ENCODE peak calls at places on chromosomes 1 and 21, in eight cellular contexts. A is H1, W is SK-N-SH, B is K562, D is breast epithelium, U is sigmoid colon, H is HepG2, I is HCT116. K is an unnamed sample.

GRCh38 chr1:242199861-242200458 is 201.1 kb upstream of the MAP1LC3C start:
- DNase-seq in I (no peak), U (no peak), W (no peak), B (no peak), A (no peak), H (no peak), D (no peak), K (no peak)

GRCh38 chr1:36871146-36871971 is 163.0 kb downstream of the GRIK3 start:
- DNase-seq in U (peak), H (no peak), B (no peak), I (no peak), A (no peak), D (no peak), W (peak), K (no peak)

GRCh38 chr1:29398431-29398830 is 162.1 kb downstream of the PTPRU start:
- DNase-seq in U (no peak), W (no peak), B (no peak), A (no peak), D (peak), I (no peak), H (no peak), K (no peak)

GRCh38 chr1:85628791-85629531 is 48.4 kb downstream of the CCN1 start:
- DNase-seq in U (peak), W (no peak), B (peak), D (peak), A (no peak), H (peak), I (peak), K (no peak)

GRCh38 chr1:29789221-29789909 is 553.0 kb downstream of the PTPRU start:
- DNase-seq in W (peak), U (no peak), H (no peak), I (no peak), B (no peak), D (no peak), A (no peak), K (no peak)

GRCh38 chr1:111486431-111486830 is 12.6 kb downstream of the C1orf162 start:
- DNase-seq in U (no peak), B (no peak), H (no peak), D (no peak), I (no peak), A (no peak), W (no peak), K (no peak)

GRCh38 chr1:2382621-2383361 is 8.6 kb downstream of the MORN1 start:
- DNase-seq in B (peak), A (peak), D (no peak), I (peak), U (peak), W (peak), H (peak), K (no peak)

GRCh38 chr1:19035356-19036048 is 79.0 kb upstream of the IFFO2 start:
- DNase-seq in A (no peak), U (no peak), H (no peak), D (no peak), W (peak), B (no peak), I (no peak), K (no peak)

GRCh38 chr1:42456010-42456753 is at the start of the genes PPCS and ZMYND12:
- DNase-seq in U (peak), A (peak), W (peak), I (peak), H (peak), D (peak), B (peak), K (peak)

GRCh38 chr1:84689514-84690396 is 506 bp downstream of the SSX2IP start:
- DNase-seq in I (no peak), U (peak), B (no peak), A (peak), H (peak), W (no peak), D (peak), K (no peak)

GRCh38 chr1:115647919-115648597 is 6.3 kb downstream of the VANGL1 start:
- DNase-seq in W (no peak), I (no peak), D (no peak), B (no peak), H (no peak), U (no peak), A (no peak), K (no peak)

GRCh38 chr1:246703581-246703980 is 20.6 kb upstream of the SCCPDH start:
- DNase-seq in U (no peak), D (no peak), I (no peak), H (no peak), W (no peak), B (no peak), A (no peak), K (peak)

GRCh38 chr21:33433001-33433400 is 29.8 kb downstream of the IFNGR2 start:
- DNase-seq in A (no peak), D (no peak), B (no peak), H (no peak), W (no peak), U (no peak), I (no peak), K (no peak)
- TF ChIP-seq POLR2AphosphoS5 in A (no peak), D (no peak), B (no peak), H (no peak), W (no peak), U (no peak), I (no peak), K (no peak)

DNA sequence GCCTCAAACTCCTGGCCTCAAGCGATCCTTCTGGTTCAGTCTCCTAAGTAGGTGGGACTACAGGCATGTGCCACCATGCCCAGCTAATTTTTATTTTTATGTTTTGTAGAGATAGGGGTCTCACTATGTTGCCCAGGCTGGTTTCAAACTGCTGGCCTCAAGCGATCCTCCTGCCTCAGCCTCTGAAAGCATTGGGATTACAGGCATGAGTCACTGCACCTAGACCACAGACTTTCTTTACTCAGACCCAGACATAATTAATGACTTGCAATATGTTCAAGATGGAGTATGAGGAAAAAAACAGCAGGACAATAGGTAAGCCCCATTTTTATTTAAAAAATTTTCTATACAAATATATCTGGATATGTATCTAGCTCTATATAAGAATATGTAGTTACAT is 13.2 kb downstream of the KANK4 start:
- DNase-seq in D (no peak), H (no peak), A (no peak), B (no peak), W (no peak), I (no peak), U (no peak), K (no peak)
- H3K27ac ChIP-seq in D (no peak), H (no peak), A (no peak), B (no peak), W (no peak), I (no peak), U (no peak), K (no peak)

GRCh38 chr1:5565726-5566125 is 426.5 kb downstream of the NPHP4 start:
- DNase-seq in U (no peak), B (no peak), A (no peak), W (no peak), H (no peak), I (no peak), D (no peak), K (no peak)

GRCh38 chr1:5563861-5564577 is 428.2 kb downstream of the NPHP4 start:
- DNase-seq in U (no peak), W (no peak), B (peak), H (no peak), I (no peak), D (no peak), A (no peak), K (no peak)

GRCh38 chr1:5566924-5567323 is 425.3 kb downstream of the NPHP4 start:
- DNase-seq in I (no peak), H (no peak), W (no peak), A (no peak), B (no peak), D (no peak), U (no peak), K (no peak)

GRCh38 chr1:5564578-5565257 is 427.5 kb downstream of the NPHP4 start:
- DNase-seq in I (no peak), A (no peak), H (no peak), W (no peak), U (no peak), D (no peak), B (no peak), K (no peak)

DNA sequence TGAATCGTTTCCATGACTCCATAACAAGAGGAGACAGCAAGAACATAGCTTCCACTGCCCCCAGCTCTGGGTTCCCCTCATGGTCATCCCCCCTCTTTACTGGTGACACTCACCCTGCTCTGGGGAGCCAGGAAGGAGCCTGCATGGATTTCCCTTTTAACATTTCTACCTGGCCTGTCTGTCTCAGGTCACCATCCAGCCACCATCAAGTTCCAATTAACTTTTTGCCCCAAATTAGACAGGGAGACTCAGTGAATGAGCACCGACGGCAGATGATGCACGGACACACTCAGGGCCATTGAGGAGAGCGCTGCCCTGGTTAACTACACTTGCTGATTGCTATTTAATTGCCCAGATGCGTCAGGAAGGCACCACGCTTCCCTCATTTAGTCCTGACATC is 426.9 kb downstream of the NPHP4 start:
- DNase-seq in D (no peak), A (no peak), W (no peak), B (no peak), U (no peak), I (no peak), H (no peak), K (no peak)
- H3K4me3 ChIP-seq in D (no peak), A (no peak), W (no peak), B (no peak), U (no peak), I (no peak), H (no peak), K (no peak)

DNA sequence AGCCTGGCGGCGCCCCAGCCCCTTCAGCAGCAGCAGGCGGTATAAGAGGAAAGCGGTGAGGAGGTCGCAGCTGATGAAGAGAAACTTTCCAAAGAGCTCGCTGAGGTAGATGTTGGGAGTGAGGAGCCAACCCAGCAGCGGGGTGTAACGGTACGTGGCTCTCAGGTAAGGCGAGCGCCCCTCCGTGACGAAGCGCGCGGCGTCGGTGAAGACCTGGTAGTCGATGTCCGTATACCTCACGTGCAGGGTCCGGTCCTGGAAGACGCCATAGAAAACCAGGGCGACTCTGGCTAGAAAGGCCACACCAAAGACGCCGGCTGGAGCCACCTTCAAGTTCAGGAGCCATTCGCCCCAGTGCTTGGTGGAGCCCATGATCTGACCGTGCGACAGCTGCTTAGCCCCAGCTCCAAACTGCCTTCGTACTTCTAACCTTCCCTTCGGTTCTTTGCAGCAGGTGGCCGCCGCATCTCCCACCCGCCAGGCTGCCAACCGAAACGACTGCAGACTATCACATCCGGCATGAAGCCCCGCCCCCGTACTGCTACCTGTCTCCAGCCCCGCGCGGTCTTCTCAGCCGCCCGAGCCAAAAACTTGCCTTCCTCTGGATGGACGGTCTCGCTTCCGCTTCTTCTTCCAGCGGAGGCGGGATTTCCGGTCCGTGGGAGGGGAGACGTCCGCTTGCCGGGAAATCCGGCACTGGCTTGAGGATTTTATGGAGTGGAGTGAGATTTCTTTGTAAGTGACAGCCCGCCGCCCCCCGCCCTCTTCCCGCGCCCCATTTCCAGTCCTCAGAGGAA is at the start of gene PIGM:
- DNase-seq in B (peak), H (peak), I (peak), A (peak), U (peak), W (peak), D (peak), K (peak)
- TF ChIP-seq POLR2AphosphoS5 in B (peak), H (peak), I (peak), A (peak), U (peak), W (peak), D (peak), K (peak)

DNA sequence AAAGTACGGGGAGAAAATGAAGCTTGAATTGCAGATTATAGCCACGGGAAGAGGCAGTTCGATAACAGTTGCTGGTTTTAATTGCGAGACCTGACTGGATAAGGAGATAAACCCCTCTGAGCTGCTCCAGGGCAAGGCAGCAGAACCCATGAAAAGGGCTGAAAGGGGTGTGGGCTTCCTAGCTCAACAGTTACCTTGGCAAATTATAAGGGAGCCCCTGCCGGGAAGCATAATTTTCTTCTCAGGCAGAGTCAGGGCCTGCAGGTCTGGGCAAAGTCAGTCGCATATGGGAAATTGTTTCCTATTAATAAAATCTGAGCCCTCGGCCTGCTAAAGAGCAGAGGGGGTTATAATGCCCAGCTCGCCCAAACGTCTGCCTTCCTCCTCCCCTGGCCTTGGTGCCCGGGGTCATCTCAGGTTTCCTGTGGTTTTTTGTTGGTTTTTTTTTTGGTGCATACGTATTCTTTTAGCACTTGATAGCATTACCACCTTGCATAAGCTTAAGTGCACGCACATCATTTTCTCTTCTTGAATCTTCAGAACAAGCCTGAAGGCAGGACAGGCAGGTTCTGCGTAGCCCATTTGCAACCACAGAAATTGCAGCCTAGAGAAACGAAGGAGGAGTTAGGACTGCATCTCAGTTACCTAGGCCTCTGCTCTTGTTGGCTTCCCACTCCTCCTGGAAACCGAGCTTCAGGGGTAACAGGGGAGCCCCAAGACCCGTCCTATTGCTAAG is 33.9 kb upstream of the SELENON start:
- DNase-seq in A (no peak), B (no peak), H (no peak), U (no peak), I (no peak), W (peak), D (no peak), K (no peak)
- H3K27ac ChIP-seq in A (no peak), B (no peak), H (no peak), U (peak), I (no peak), W (peak), D (no peak), K (no peak)

GRCh38 chr1:154972213-154972516 is 1.6 kb upstream of the SHC1 start:
- DNase-seq in A (no peak), U (no peak), I (no peak), W (no peak), D (no peak), B (no peak), H (no peak), K (no peak)
- H3K4me3 ChIP-seq in A (peak), U (no peak), I (peak), W (peak), D (no peak), B (peak), H (peak), K (no peak)

GRCh38 chr1:58572691-58573090 is 4.4 kb downstream of the TACSTD2 start:
- DNase-seq in A (peak), D (peak), I (no peak), W (no peak), H (no peak), B (no peak), U (no peak), K (no peak)
- TF ChIP-seq POLR2AphosphoS5 in A (no peak), D (no peak), I (no peak), W (no peak), H (no peak), B (no peak), U (no peak), K (no peak)

GRCh38 chr1:61089338-61089737 is 7.0 kb downstream of the NFIA start:
- DNase-seq in B (no peak), I (no peak), D (no peak), W (no peak), H (peak), U (no peak), A (no peak), K (no peak)
- H3K27ac ChIP-seq in B (no peak), I (no peak), D (no peak), W (no peak), H (peak), U (peak), A (no peak), K (no peak)

GRCh38 chr21:33289199-33289819 is 23.1 kb downstream of the IL10RB start:
- DNase-seq in H (no peak), W (no peak), D (no peak), I (no peak), U (no peak), A (no peak), B (no peak), K (no peak)

GRCh38 chr21:33286076-33286475 is 19.9 kb downstream of the IL10RB start:
- DNase-seq in D (no peak), U (no peak), W (no peak), B (no peak), H (peak), I (no peak), A (no peak), K (no peak)

GRCh38 chr21:33291686-33292085 is 25.5 kb downstream of the IL10RB start:
- DNase-seq in H (no peak), D (no peak), B (no peak), U (no peak), W (no peak), A (no peak), I (no peak), K (no peak)

GRCh38 chr21:33290441-33290840 is 24.3 kb downstream of the IL10RB start:
- DNase-seq in H (no peak), D (no peak), B (no peak), A (no peak), I (no peak), U (no peak), W (no peak), K (no peak)

GRCh38 chr21:33286600-33287456 is 20.7 kb downstream of the IL10RB start:
- DNase-seq in B (no peak), A (no peak), D (no peak), U (no peak), H (peak), W (no peak), I (peak), K (no peak)
- H3K4me3 ChIP-seq in B (no peak), A (no peak), D (no peak), U (no peak), H (peak), W (no peak), I (no peak), K (no peak)